ENCODE peak calls at places on chromosomes 16 and 17, in six cellular contexts. D is activated CD4-positive, alpha-beta T cell treated with anti-CD3 and anti-CD28 coated beads, Interleukin-2, amount 50 U/mL, for 1 hour; T is cardiac muscle cell; C is A549; R is renal cortical epithelial cell; O is AG20443. F is an unnamed sample.

GRCh38 chr17:12395733-12396354 is 269.8 kb upstream of the MYOCD start:
- DNase-seq in C (peak), T (peak), D (no peak), R (no peak), O (peak), F (peak)

GRCh38 chr16:48385272-48385953 is at the start of gene SIAH1:
- DNase-seq in D (peak), C (peak), R (no peak), O (peak), T (peak), F (peak)

GRCh38 chr16:78278047-78278446 is 178.6 kb downstream of the WWOX start:
- DNase-seq in D (no peak), O (no peak), T (no peak), C (no peak), R (no peak), F (no peak)

GRCh38 chr17:73424571-73424970 is 112.8 kb upstream of the CDC42EP4 start:
- DNase-seq in R (no peak), C (no peak), O (no peak), T (no peak), D (no peak), F (no peak)

GRCh38 chr16:27156531-27156930 is 46.8 kb upstream of the KDM8 start:
- DNase-seq in R (no peak), O (no peak), T (no peak), C (no peak), D (no peak), F (no peak)

GRCh38 chr17:68431661-68432071 is 25.6 kb downstream of the WIPI1 start:
- DNase-seq in R (peak), T (peak), C (peak), O (peak), D (peak), F (peak)

GRCh38 chr16:48321307-48322036 is 63.7 kb downstream of the SIAH1 start:
- DNase-seq in C (no peak), D (no peak), O (no peak), T (no peak), R (peak), F (no peak)

GRCh38 chr17:39628655-39629493 is 2.1 kb downstream of the PPP1R1B start:
- DNase-seq in C (no peak), T (no peak), R (no peak), O (no peak), D (no peak), F (no peak)

GRCh38 chr17:78998311-78999055 is 11.1 kb downstream of the CANT1 start:
- DNase-seq in R (no peak), T (no peak), D (no peak), C (no peak), O (peak), F (no peak)

GRCh38 chr17:8410882-8411238 is 13.2 kb upstream of the RNF222 start:
- DNase-seq in C (no peak), O (no peak), R (no peak), D (no peak), T (no peak), F (no peak)

GRCh38 chr17:51119415-51120356 is 982 bp downstream of the SPAG9 start:
- DNase-seq in C (peak), T (peak), O (peak), R (peak), D (peak), F (no peak)

GRCh38 chr16:200388-200787 is 20.1 kb downstream of the HBQ1 start:
- DNase-seq in T (no peak), D (no peak), C (no peak), O (no peak), R (peak), F (no peak)

GRCh38 chr17:28385037-28385797 is 13.7 kb downstream of the SARM1 start:
- DNase-seq in D (no peak), T (no peak), R (no peak), C (no peak), O (no peak), F (no peak)

GRCh38 chr17:1686086-1686485 is 1.4 kb upstream of the PRPF8 start:
- DNase-seq in R (no peak), O (no peak), T (no peak), C (no peak), D (no peak), F (no peak)

GRCh38 chr16:1691956-1692355 is 13.9 kb downstream of the JPT2 start:
- DNase-seq in D (no peak), T (no peak), C (peak), O (no peak), R (peak), F (no peak)

GRCh38 chr16:66342294-66342900 is 24.1 kb upstream of the CDH5 start:
- DNase-seq in O (peak), R (no peak), C (peak), T (peak), D (peak), F (peak)

GRCh38 chr16:8914098-8914497 is 31.9 kb downstream of the LITAFD start:
- DNase-seq in R (no peak), D (no peak), T (no peak), O (no peak), C (no peak), F (no peak)

GRCh38 chr16:2208772-2209171 is 1.9 kb downstream of the BRICD5 start:
- DNase-seq in D (no peak), T (no peak), C (no peak), O (no peak), R (no peak), F (no peak)

GRCh38 chr16:81645303-81645702 is 133.8 kb upstream of the PLCG2 start:
- DNase-seq in T (peak), R (peak), D (no peak), C (peak), O (peak), F (no peak)

GRCh38 chr16:86405319-86405718 is 105.0 kb upstream of the FOXF1 start:
- DNase-seq in O (no peak), D (no peak), C (no peak), R (no peak), T (no peak), F (no peak)

GRCh38 chr17:48961516-48962233 is 6.7 kb downstream of the GIP start:
- DNase-seq in O (peak), D (no peak), R (peak), C (peak), T (peak), F (peak)

GRCh38 chr16:10121496-10121895 is 60.7 kb downstream of the GRIN2A start:
- DNase-seq in O (peak), D (no peak), R (peak), T (no peak), C (no peak), F (no peak)

GRCh38 chr17:6706499-6706898 is 6.7 kb downstream of the SLC13A5 start:
- DNase-seq in R (no peak), D (no peak), O (no peak), C (no peak), T (no peak), F (no peak)

GRCh38 chr17:45430738-45431530 is 1.7 kb downstream of the ARHGAP27 start:
- DNase-seq in C (no peak), D (no peak), O (peak), T (no peak), R (no peak), F (no peak)

GRCh38 chr17:7354262-7354781 is 634 bp upstream of the TMEM95 start:
- DNase-seq in T (peak), O (no peak), R (no peak), C (peak), D (no peak), F (no peak)

GRCh38 chr17:9434502-9435113 is 141.0 kb downstream of the STX8 start:
- DNase-seq in T (no peak), D (no peak), O (no peak), C (no peak), R (peak), F (no peak)

GRCh38 chr17:45905812-45906211 is 11.5 kb downstream of the MAPT start:
- DNase-seq in O (no peak), T (no peak), D (no peak), R (no peak), C (no peak), F (no peak)

GRCh38 chr16:27778171-27778925 is 228.4 kb downstream of the KATNIP start:
- DNase-seq in O (no peak), D (no peak), C (no peak), R (no peak), T (no peak), F (no peak)

GRCh38 chr16:1094124-1094479 is 1.9 kb downstream of the C1QTNF8 start:
- DNase-seq in C (peak), T (no peak), O (no peak), R (no peak), D (no peak), F (no peak)

GRCh38 chr17:49003557-49004511 is 6.6 kb downstream of the IGF2BP1 start:
- DNase-seq in C (no peak), O (no peak), T (peak), D (no peak), R (no peak), F (peak)

GRCh38 chr17:31588034-31588433 is 196.6 kb downstream of the RAB11FIP4 start:
- DNase-seq in O (no peak), C (no peak), T (no peak), R (no peak), D (no peak), F (no peak)

GRCh38 chr16:31196324-31197088 is 6.1 kb downstream of the PYCARD start:
- DNase-seq in C (no peak), R (no peak), T (no peak), D (no peak), O (no peak), F (no peak)

GRCh38 chr16:27228621-27229501 is 25.5 kb downstream of the KDM8 start:
- DNase-seq in C (no peak), O (no peak), T (peak), D (no peak), R (no peak), F (peak)

GRCh38 chr17:43832168-43832975 is 574 bp downstream of the MPP3 start:
- DNase-seq in D (no peak), R (peak), C (peak), O (peak), T (peak), F (peak)

F was measured in K562.